ENCODE peak calls at places on chromosomes 5 and 9, in seven cellular contexts. O is HCT116, K is HepG2, E is K562, P is SK-N-SH, X is GM12878, V is H1. L is an unnamed sample. For H3K4me1, the result is how much of the 10 kb centered on the place peaks cover.

GRCh38 chr5:141547488-141547887 is 58.6 kb downstream of the PCDHGC5 start:
- DNase-seq in O (peak), K (peak), V (no peak), P (no peak), E (no peak), X (no peak), L (no peak)

GRCh38 chr5:14331377-14331776 is 188.2 kb downstream of the TRIO start:
- DNase-seq in P (no peak), X (no peak), E (no peak), V (no peak), K (no peak), O (no peak), L (no peak)

GRCh38 chr9:81522721-81523551 is 166.4 kb downstream of the TLE1 start:
- DNase-seq in V (no peak), X (no peak), E (peak), O (peak), K (peak), P (peak), L (peak)

GRCh38 chr5:963673-964531 is 44.7 kb upstream of the NKD2 start:
- DNase-seq in K (no peak), E (peak), P (peak), V (no peak), O (no peak), X (no peak), L (no peak)

GRCh38 chr5:76187386-76187785 is 104.2 kb downstream of the SV2C start:
- DNase-seq in V (no peak), E (no peak), X (no peak), K (no peak), O (no peak), P (no peak), L (no peak)

GRCh38 chr5:137453476-137454080 is 45.5 kb downstream of the SPOCK1 start:
- DNase-seq in V (no peak), X (no peak), K (peak), P (no peak), O (peak), E (peak), L (peak)

GRCh38 chr9:80218336-80218735 is 646.6 kb downstream of the TLE4 start:
- DNase-seq in K (no peak), O (no peak), E (no peak), P (no peak), V (no peak), X (no peak), L (no peak)

GRCh38 chr9:86734762-86735161 is 212.5 kb downstream of the GAS1 start:
- DNase-seq in E (no peak), P (no peak), O (no peak), X (no peak), V (no peak), K (no peak), L (no peak)

GRCh38 chr5:61784337-61784736 is 452.3 kb downstream of the ZSWIM6 start:
- DNase-seq in P (no peak), V (no peak), E (no peak), X (no peak), K (no peak), O (no peak), L (no peak)

GRCh38 chr9:109313351-109313750 is 7.5 kb downstream of the EPB41L4B start:
- DNase-seq in V (no peak), K (peak), P (no peak), X (no peak), E (no peak), O (no peak), L (no peak)

GRCh38 chr5:39217365-39218281 is 1.7 kb downstream of the FYB1 start:
- DNase-seq in V (no peak), K (peak), P (peak), E (peak), X (peak), O (peak), L (peak)

GRCh38 chr5:129271309-129271708 is 176.8 kb downstream of the ISOC1 start:
- DNase-seq in O (peak), E (peak), K (no peak), V (peak), X (no peak), P (no peak), L (peak)

GRCh38 chr5:151678146-151678545 is 8.6 kb downstream of the SPARC start:
- DNase-seq in E (no peak), O (no peak), P (no peak), K (no peak), V (no peak), X (no peak), L (no peak)
- H3K4me1 ChIP-seq in E (under half), O (under half), P (under half), K (under half), V (under half), X (under half), L (under half)

GRCh38 chr9:129351642-129352151 is 173.6 kb upstream of the IER5L start:
- DNase-seq in P (peak), K (no peak), V (no peak), E (no peak), O (no peak), X (no peak), L (no peak)

GRCh38 chr9:129352157-129352870 is 174.3 kb upstream of the IER5L start:
- DNase-seq in V (peak), E (no peak), K (no peak), P (peak), O (no peak), X (no peak), L (no peak)

GRCh38 chr9:129350143-129350935 is 172.3 kb upstream of the IER5L start:
- DNase-seq in P (no peak), X (no peak), V (no peak), K (no peak), O (no peak), E (no peak), L (no peak)

GRCh38 chr9:129349571-129349947 is 171.5 kb upstream of the IER5L start:
- DNase-seq in O (no peak), V (no peak), K (no peak), E (no peak), P (peak), X (no peak), L (no peak)

GRCh38 chr9:129351058-129351641 is 173.1 kb upstream of the IER5L start:
- DNase-seq in K (no peak), P (peak), E (no peak), X (no peak), V (no peak), O (no peak), L (no peak)
- TF ChIP-seq YY1 in K (no peak), P (no peak), E (no peak), X (no peak), V (no peak), O (no peak), L (no peak)

GRCh38 chr9:90018688-90019087 is 413.9 kb downstream of the GADD45G start:
- DNase-seq in P (no peak), K (no peak), O (no peak), V (no peak), E (no peak), X (no peak), L (no peak)

GRCh38 chr9:90019596-90019995 is 414.8 kb downstream of the GADD45G start:
- DNase-seq in P (no peak), K (no peak), O (no peak), X (no peak), V (no peak), E (no peak), L (no peak)

GRCh38 chr9:90021216-90021906 is 416.5 kb downstream of the GADD45G start:
- DNase-seq in O (no peak), V (no peak), X (no peak), E (no peak), P (no peak), K (no peak), L (no peak)

GRCh38 chr9:90022474-90022873 is 417.7 kb downstream of the GADD45G start:
- DNase-seq in K (no peak), E (peak), X (no peak), P (no peak), O (no peak), V (no peak), L (no peak)

GRCh38 chr9:90020277-90020871 is 415.6 kb downstream of the GADD45G start:
- DNase-seq in O (no peak), X (no peak), K (no peak), P (no peak), E (no peak), V (no peak), L (no peak)
- H3K4me1 ChIP-seq in O (under half), X (under half), K (under half), P (under half), E (under half), V (under half), L (under half)

GRCh38 chr5:133205204-133205603 is 153.4 kb downstream of the HSPA4 start:
- DNase-seq in O (no peak), V (no peak), E (no peak), K (no peak), X (no peak), P (no peak), L (no peak)
- TF ChIP-seq YY1 in O (no peak), V (no peak), E (no peak), K (no peak), X (no peak), P (no peak), L (no peak)

GRCh38 chr5:176536132-176536901 is 885 bp downstream of the RNF44 start:
- DNase-seq in E (peak), P (peak), V (no peak), O (no peak), X (no peak), K (peak), L (no peak)
- H3K4me1 ChIP-seq in E (half or more), P (under half), V (under half), O (under half), X (under half), K (half or more), L (under half)

GRCh38 chr5:26563979-26564378 is 474.4 kb downstream of the CDH9 start:
- DNase-seq in P (no peak), E (no peak), O (no peak), K (no peak), X (no peak), V (no peak), L (no peak)
- TF ChIP-seq YY1 in P (no peak), E (no peak), O (no peak), K (no peak), X (no peak), V (no peak), L (no peak)

DNA sequence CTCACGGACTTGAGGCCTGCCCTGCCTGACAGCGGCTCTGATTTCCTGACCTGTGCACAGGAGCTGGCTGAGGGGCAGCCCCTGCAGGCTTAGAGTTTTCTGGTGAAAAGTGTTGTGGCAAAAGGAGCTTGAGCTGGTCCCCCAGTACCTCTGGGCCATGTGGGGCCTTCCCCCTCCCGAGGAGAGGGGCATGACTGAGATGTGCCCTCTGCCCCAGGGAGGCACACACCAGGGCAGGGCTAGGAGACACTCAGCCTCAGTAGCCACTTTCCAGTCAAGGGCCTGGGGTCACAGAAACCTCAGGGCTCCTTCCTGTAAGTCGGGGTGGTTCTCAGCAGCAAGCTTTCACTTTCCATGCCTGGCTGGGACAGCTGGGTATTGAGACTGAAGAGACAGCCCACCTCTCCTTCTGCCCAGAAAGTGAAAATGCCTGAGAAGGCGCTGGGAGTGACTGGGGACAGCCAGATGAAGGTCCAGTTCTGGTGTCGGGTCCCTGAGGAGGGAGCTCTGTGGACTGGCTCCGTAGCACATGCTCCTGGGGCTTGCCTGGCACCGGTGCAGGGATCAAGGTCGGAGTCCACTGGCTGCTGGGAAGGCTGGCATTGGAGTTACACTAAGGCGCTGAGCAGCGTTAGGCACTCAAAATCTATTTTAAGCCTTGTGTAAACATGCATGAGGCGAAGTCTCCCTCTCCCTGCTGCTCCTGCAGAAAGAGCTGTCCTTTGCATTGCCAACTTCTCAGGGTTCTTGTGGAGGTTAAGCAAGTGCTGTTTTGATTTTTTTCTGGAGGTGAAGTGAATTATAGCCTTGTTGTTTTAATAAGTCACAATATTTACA is 394.9 kb downstream of the GADD45G start:
- DNase-seq in P (peak), E (no peak), O (no peak), K (peak), V (no peak), X (peak), L (no peak)
- H3K4me1 ChIP-seq in P (under half), E (under half), O (under half), K (under half), V (under half), X (under half), L (under half)

GRCh38 chr5:133404724-133405123 is 207.6 kb downstream of the FSTL4 start:
- DNase-seq in K (no peak), V (no peak), O (no peak), E (peak), X (no peak), P (no peak), L (no peak)
- TF ChIP-seq YY1 in K (no peak), V (no peak), O (no peak), E (no peak), X (no peak), P (no peak), L (no peak)

DNA sequence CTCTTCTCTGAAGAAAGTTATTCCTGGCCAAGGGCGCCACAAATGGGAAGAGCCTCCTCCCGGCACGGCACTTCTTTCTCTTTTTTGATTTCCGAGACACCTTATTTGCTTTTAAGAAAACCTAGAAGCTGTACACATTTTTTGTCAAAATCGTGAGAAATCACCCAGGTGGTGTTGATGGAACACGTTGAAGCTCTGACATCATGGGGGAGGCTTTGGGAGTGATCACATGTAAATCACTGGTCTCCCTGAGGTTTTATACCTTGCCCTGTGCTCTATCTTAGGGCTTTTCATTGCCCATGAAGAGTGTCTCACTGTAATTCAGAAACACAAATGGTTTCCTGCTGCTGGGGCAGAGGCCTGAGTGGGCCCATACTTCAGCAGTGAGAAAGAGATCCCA is 27.4 kb downstream of the SLC36A1 start:
- DNase-seq in X (no peak), K (no peak), O (no peak), P (no peak), E (no peak), V (no peak), L (no peak)
- H3K4me1 ChIP-seq in X (under half), K (under half), O (under half), P (under half), E (under half), V (under half), L (under half)

GRCh38 chr5:136215812-136216211 is 22.9 kb upstream of the SMIM32 start:
- DNase-seq in K (no peak), E (no peak), X (no peak), V (no peak), O (no peak), P (no peak), L (no peak)

GRCh38 chr5:136212252-136212721 is 19.3 kb upstream of the SMIM32 start:
- DNase-seq in X (no peak), O (peak), P (peak), E (peak), V (no peak), K (peak), L (no peak)

GRCh38 chr5:136211282-136211681 is 18.3 kb upstream of the SMIM32 start:
- DNase-seq in P (no peak), V (no peak), X (no peak), O (no peak), K (no peak), E (no peak), L (no peak)

GRCh38 chr5:136216230-136216629 is 23.3 kb upstream of the SMIM32 start:
- DNase-seq in V (no peak), K (no peak), P (no peak), O (no peak), X (no peak), E (no peak), L (no peak)

GRCh38 chr5:136213919-136214493 is 21.0 kb upstream of the SMIM32 start:
- DNase-seq in O (no peak), K (no peak), X (no peak), P (no peak), E (no peak), V (no peak), L (no peak)
- TF ChIP-seq YY1 in O (no peak), K (no peak), X (no peak), P (no peak), E (no peak), V (no peak), L (no peak)

L was measured in NT2/D1.